ENCODE peak calls at places on chromosomes 4 and X, in nine cellular contexts. Y is MM.1S, P is astrocyte of the cerebellum, G is astrocyte of the hippocampus, H is left kidney, T is caudate nucleus, A is AG04450, M is mucosa of descending colon, W is testis. Z is an unnamed sample.

GRCh38 chr4:102061133-102061532 is 270.6 kb downstream of the BANK1 start:
- DNase-seq in Y (peak), P (no peak), G (no peak), H (no peak), T (no peak), A (no peak), M (no peak), W (no peak), Z (no peak)

GRCh38 chrX:19824603-19825002 is 62.8 kb downstream of the SH3KBP1 start:
- DNase-seq in Y (no peak), P (peak), G (peak), H (no peak), T (no peak), A (no peak), M (no peak), W (no peak), Z (no peak)

GRCh38 chrX:118884552-118885138 is 61.0 kb downstream of the ZCCHC12 start:
- DNase-seq in Y (no peak), P (no peak), G (no peak), H (no peak), T (no peak), A (no peak), M (peak), W (no peak), Z (no peak)

GRCh38 chr4:155571184-155571944 is 95.3 kb upstream of the GUCY1A1 start:
- DNase-seq in Y (no peak), P (no peak), G (no peak), H (no peak), T (no peak), A (no peak), M (no peak), W (no peak), Z (no peak)

GRCh38 chr4:7831330-7831729 is 108.3 kb downstream of the AFAP1 start:
- DNase-seq in Y (peak), P (no peak), G (no peak), H (peak), T (no peak), A (peak), M (no peak), W (no peak), Z (no peak)

GRCh38 chr4:82519072-82519471 is 42.7 kb downstream of the TMEM150C start:
- DNase-seq in Y (no peak), P (peak), G (peak), H (no peak), T (no peak), A (no peak), M (no peak), W (no peak), Z (no peak)

GRCh38 chrX:46574337-46574940 is 874 bp downstream of the CHST7 start:
- DNase-seq in Y (peak), P (no peak), G (peak), H (peak), T (no peak), A (no peak), M (peak), W (no peak), Z (peak)

GRCh38 chr4:24121395-24122175 is 231.7 kb upstream of the PPARGC1A start:
- DNase-seq in Y (peak), P (no peak), G (no peak), H (no peak), T (no peak), A (no peak), M (no peak), W (no peak), Z (no peak)

GRCh38 chr4:159766241-159766640 is 663.4 kb downstream of the RAPGEF2 start:
- DNase-seq in Y (no peak), P (no peak), G (no peak), H (no peak), T (no peak), A (no peak), M (no peak), W (peak), Z (no peak)

GRCh38 chr4:79198886-79199591 is 126.8 kb downstream of the NAA11 start:
- DNase-seq in Y (no peak), P (peak), G (peak), H (no peak), T (no peak), A (no peak), M (no peak), W (no peak), Z (no peak)

GRCh38 chrX:111652719-111653118 is 28.3 kb upstream of the ALG13 start:
- DNase-seq in Y (no peak), P (no peak), G (peak), H (peak), T (no peak), A (no peak), M (no peak), W (no peak), Z (no peak)

GRCh38 chr4:112270643-112271484 is 14.8 kb downstream of the TIFA start:
- DNase-seq in Y (no peak), P (no peak), G (no peak), H (no peak), T (no peak), A (peak), M (no peak), W (no peak), Z (no peak)

GRCh38 chr4:2330119-2331042 is 68.5 kb upstream of the MXD4 start:
- DNase-seq in Y (no peak), P (peak), G (peak), H (peak), T (no peak), A (peak), M (no peak), W (no peak), Z (no peak)

GRCh38 chrX:17588303-17588702 is 149.0 kb upstream of the SCML1 start:
- DNase-seq in Y (no peak), P (no peak), G (no peak), H (no peak), T (no peak), A (no peak), M (no peak), W (no peak), Z (no peak)

GRCh38 chr4:83831588-83831987 is 295.7 kb downstream of the GPAT3 start:
- DNase-seq in Y (no peak), P (no peak), G (no peak), H (no peak), T (no peak), A (no peak), M (no peak), W (no peak), Z (no peak)

GRCh38 chr4:24266951-24267577 is 317.3 kb downstream of the DHX15 start:
- DNase-seq in Y (no peak), P (peak), G (peak), H (no peak), T (no peak), A (no peak), M (no peak), W (no peak), Z (no peak)